ENCODE peak calls at places on chromosomes 2 and 18, in six cellular contexts. S is cardiac muscle cell, F is spleen, V is K562, T is adrenal gland, D is SK-N-SH. Y is an unnamed sample.

GRCh38 chr2:235584269-235585007 is 90.6 kb downstream of the AGAP1 start:
- DNase-seq in V (no peak), D (no peak), F (no peak), S (no peak), T (no peak), Y (no peak)

GRCh38 chr18:961644-962355 is 57.1 kb downstream of the ADCYAP1 start:
- DNase-seq in V (peak; percentile 64), D (peak; percentile 23), T (peak; percentile 25), F (no peak), S (peak; percentile 25), Y (peak; percentile 67)

GRCh38 chr2:189751080-189751658 is 11.4 kb downstream of the OSGEPL1 start:
- DNase-seq in F (no peak), T (peak; percentile 28), V (peak; percentile 55), D (peak; percentile 49), S (peak; percentile 47), Y (no peak)

GRCh38 chr2:145654156-145654555 is 1134.2 kb upstream of the ZEB2 start:
- DNase-seq in V (no peak), T (no peak), S (no peak), D (no peak), F (no peak), Y (no peak)

GRCh38 chr2:190748966-190749365 is 100.1 kb downstream of the NAB1 start:
- DNase-seq in S (no peak), T (no peak), F (no peak), D (no peak), V (no peak), Y (no peak)

GRCh38 chr2:33344230-33344629 is 132.2 kb upstream of the RASGRP3 start:
- DNase-seq in T (no peak), F (no peak), V (no peak), D (no peak), S (no peak), Y (no peak)

GRCh38 chr2:68100189-68100588 is 37.4 kb upstream of the C1D start:
- DNase-seq in S (no peak), D (no peak), F (no peak), T (no peak), V (peak; percentile 59), Y (no peak)

GRCh38 chr2:58508021-58508420 is 266.9 kb upstream of the FANCL start:
- DNase-seq in F (no peak), V (no peak), D (no peak), T (no peak), S (no peak), Y (no peak)

GRCh38 chr2:65530547-65531320 is 98.3 kb upstream of the SPRED2 start:
- DNase-seq in D (peak; percentile 43), S (no peak), F (no peak), V (no peak), T (no peak), Y (no peak)

GRCh38 chr18:76391746-76392145 is 103.3 kb downstream of the ZNF516 start:
- DNase-seq in F (no peak), V (no peak), D (no peak), S (no peak), T (no peak), Y (no peak)

GRCh38 chr2:238586931-238587775 is 160.4 kb downstream of the ASB1 start:
- DNase-seq in F (peak; percentile 62), V (no peak), D (no peak), S (no peak), T (no peak), Y (peak; percentile 23)

GRCh38 chr2:203533696-203534471 is 1.2 kb downstream of the RAPH1 start:
- DNase-seq in F (no peak), T (no peak), D (peak; percentile 19), S (peak; percentile 17), V (no peak), Y (no peak)

GRCh38 chr2:19762142-19762541 is 139.6 kb downstream of the TTC32 start:
- DNase-seq in D (no peak), V (no peak), T (no peak), S (no peak), F (no peak), Y (no peak)

GRCh38 chr2:219887870-219888269 is 260.4 kb downstream of the SLC4A3 start:
- DNase-seq in T (no peak), V (no peak), S (no peak), D (no peak), F (no peak), Y (no peak)

GRCh38 chr2:33777791-33778190 is 178.7 kb upstream of the FAM98A start:
- DNase-seq in D (no peak), V (no peak), F (no peak), T (no peak), S (no peak), Y (no peak)

GRCh38 chr2:6081542-6081872 is 389.3 kb downstream of the SOX11 start:
- DNase-seq in F (no peak), T (no peak), S (no peak), V (no peak), D (no peak), Y (no peak)

GRCh38 chr18:55457028-55457427 is 131.0 kb downstream of the TCF4 start:
- DNase-seq in F (no peak), S (no peak), T (no peak), D (no peak), V (no peak), Y (no peak)

GRCh38 chr2:241235859-241236593 is 47.5 kb downstream of the ANO7 start:
- DNase-seq in D (no peak), T (no peak), S (no peak), V (no peak), F (no peak), Y (no peak)

GRCh38 chr2:241238693-241239198 is 50.3 kb downstream of the ANO7 start:
- DNase-seq in V (no peak), S (no peak), T (no peak), F (no peak), D (no peak), Y (no peak)

GRCh38 chr2:241237949-241238371 is 49.5 kb downstream of the ANO7 start:
- DNase-seq in D (no peak), F (no peak), V (no peak), S (no peak), T (no peak), Y (no peak)

GRCh38 chr2:241235396-241235795 is 46.9 kb downstream of the ANO7 start:
- DNase-seq in S (no peak), F (no peak), V (no peak), T (no peak), D (no peak), Y (no peak)

GRCh38 chr2:241237047-241237446 is 48.6 kb downstream of the ANO7 start:
- DNase-seq in V (no peak), F (no peak), S (no peak), T (no peak), D (no peak), Y (no peak)
- H3K9me3 ChIP-seq in V (no peaks in the 10 kb centered on the region), F (no peaks in the 10 kb centered on the region), S (no peaks in the 10 kb centered on the region), T (no peaks in the 10 kb centered on the region), D (no peaks in the 10 kb centered on the region), Y (no peaks in the 10 kb centered on the region)

GRCh38 chr2:241675885-241676284 is 10.7 kb downstream of the DTYMK start:
- DNase-seq in T (no peak), V (no peak), D (no peak), S (peak; percentile 6), F (no peak), Y (no peak)

GRCh38 chr2:241671457-241672240 is 15.0 kb downstream of the DTYMK start:
- DNase-seq in S (no peak), V (no peak), F (no peak), D (no peak), T (no peak), Y (no peak)

GRCh38 chr2:241673797-241674725 is 12.6 kb downstream of the DTYMK start:
- DNase-seq in F (no peak), S (no peak), V (peak; percentile 15), T (no peak), D (peak; percentile 64), Y (no peak)

GRCh38 chr2:241672243-241673188 is 14.1 kb downstream of the DTYMK start:
- DNase-seq in T (no peak), F (no peak), S (no peak), V (no peak), D (no peak), Y (no peak)

GRCh38 chr2:241673189-241673663 is 13.4 kb downstream of the DTYMK start:
- DNase-seq in T (no peak), S (no peak), F (no peak), D (no peak), V (no peak), Y (no peak)
- H3K36me3 ChIP-seq in T (no peaks in the 10 kb centered on the region), S (peaks cover 11% of the 10 kb centered on the region), F (peaks cover 93% of the 10 kb centered on the region), D (peaks cover 62% of the 10 kb centered on the region), V (peaks cover 47% of the 10 kb centered on the region), Y (peaks cover 51% of the 10 kb centered on the region)

GRCh38 chr2:142234701-142235100 is 103.9 kb upstream of the LRP1B start:
- DNase-seq in D (no peak), V (no peak), T (no peak), S (no peak), F (no peak), Y (no peak)
- H3K27ac ChIP-seq in D (no peak overlapping the region), V (no peak overlapping the region), T (no peak overlapping the region), S (no peak overlapping the region), F (no peak overlapping the region), Y (no peak overlapping the region)

GRCh38 chr2:83565231-83566025 is 893.7 kb downstream of the SUCLG1 start:
- DNase-seq in V (no peak), T (no peak), F (no peak), D (no peak), S (no peak), Y (no peak)
- H3K9me3 ChIP-seq in V (no peaks in the 10 kb centered on the region), T (no peaks in the 10 kb centered on the region), F (no peaks in the 10 kb centered on the region), D (no peaks in the 10 kb centered on the region), S (no peaks in the 10 kb centered on the region), Y (no peaks in the 10 kb centered on the region)

DNA sequence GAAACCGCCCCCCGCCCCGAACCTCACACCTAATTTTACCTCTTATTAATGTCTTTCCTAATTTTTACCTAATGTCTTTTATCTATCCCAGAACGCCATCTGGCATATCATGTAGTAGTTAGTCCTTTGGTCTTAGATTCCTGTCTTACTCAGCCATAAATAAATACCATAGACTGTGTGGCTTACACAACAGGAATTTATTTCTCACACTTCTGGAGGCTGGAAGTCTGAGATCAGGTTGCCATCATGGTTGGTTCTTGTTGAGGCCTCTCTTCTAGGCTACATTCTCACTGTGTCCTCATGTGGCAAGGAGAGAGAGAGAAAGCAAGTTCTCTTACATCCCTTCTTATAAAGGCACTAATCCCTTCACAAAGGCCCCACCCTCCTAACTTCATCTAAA is 46.8 kb downstream of the RHBDD1 start:
- DNase-seq in T (no peak), D (no peak), V (no peak), S (no peak), F (no peak), Y (no peak)
- H3K36me3 ChIP-seq in T (no peaks in the 10 kb centered on the region), D (no peaks in the 10 kb centered on the region), V (peaks cover 2% of the 10 kb centered on the region), S (no peaks in the 10 kb centered on the region), F (peaks cover 34% of the 10 kb centered on the region), Y (no peaks in the 10 kb centered on the region)

DNA sequence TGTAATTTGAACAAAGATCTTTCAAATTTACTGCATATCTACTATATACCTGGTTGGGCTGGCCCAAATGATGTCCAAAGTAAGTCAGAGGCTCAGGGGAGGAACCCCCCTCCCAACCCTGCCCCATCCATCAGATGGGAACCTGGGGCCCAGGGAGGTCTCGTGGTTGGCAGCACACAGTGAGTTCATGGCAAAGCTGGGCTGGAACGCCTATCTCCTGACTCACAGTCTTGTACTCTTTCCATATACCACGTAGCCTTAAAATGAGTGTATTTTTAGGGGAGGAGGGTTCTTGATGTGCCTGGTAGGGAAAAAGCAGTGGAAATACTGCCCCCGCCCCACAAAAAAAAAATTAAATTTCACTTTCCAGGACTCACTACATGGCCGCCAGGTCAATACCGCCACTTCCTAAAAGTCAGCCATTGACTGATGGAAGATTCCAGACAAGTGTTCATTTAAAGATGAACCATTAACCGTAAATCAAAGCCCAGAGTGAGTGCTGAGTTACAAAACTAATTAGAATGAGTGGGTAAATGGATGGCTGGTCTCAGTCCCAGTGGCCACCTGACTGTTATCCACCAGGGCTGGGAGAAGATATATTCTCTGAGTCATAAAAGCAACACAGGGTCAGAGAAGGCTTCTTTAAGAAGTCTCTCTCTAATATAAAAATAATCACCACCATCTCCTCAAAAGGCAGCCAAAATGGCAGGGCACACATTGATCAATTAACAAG is 80.5 kb downstream of the ZBTB7C start:
- DNase-seq in T (no peak), S (no peak), D (no peak), V (no peak), F (peak; percentile 27), Y (no peak)
- H3K27ac ChIP-seq in T (no peak overlapping the region), S (no peak overlapping the region), D (no peak overlapping the region), V (no peak overlapping the region), F (no peak overlapping the region), Y (no peak overlapping the region)